ENCODE peak calls at places on chromosomes 13 and 19, in nine cellular contexts. I is posterior cingulate gyrus, M is hepatic stellate cell, J is uterus, T is AG09309, B is NCI-H510A, S is upper lobe of right lung, V is left cardiac atrium, G is M059J. L is an unnamed sample.

GRCh38 chr13:111411186-111411858 is 90.9 kb downstream of the TEX29 start:
- DNase-seq in S (peak; percentile 48), B (no peak), M (no peak), I (no peak), T (no peak), J (no peak), V (no peak), G (no peak), L (no peak)

GRCh38 chr19:17953869-17954268 is 13.0 kb upstream of the KCNN1 start:
- DNase-seq in G (no peak), S (no peak), B (no peak), V (no peak), M (no peak), T (no peak), I (no peak), J (no peak), L (no peak)

GRCh38 chr13:114134944-114135610 is 2.7 kb upstream of the RASA3 start:
- DNase-seq in T (no peak), B (no peak), G (peak; percentile 32), I (no peak), S (no peak), M (no peak), J (no peak), V (peak; percentile 9), L (no peak)

GRCh38 chr13:97214921-97215320 is 7.2 kb upstream of the MBNL2 start:
- DNase-seq in I (no peak), J (no peak), G (no peak), M (no peak), B (no peak), T (no peak), S (no peak), V (no peak), L (no peak)

GRCh38 chr13:114026128-114026880 is 52.4 kb upstream of the C13orf46 start:
- DNase-seq in B (no peak), T (no peak), V (peak; percentile 21), I (peak; percentile 76), M (no peak), J (no peak), S (no peak), G (no peak), L (no peak)

GRCh38 chr19:27971869-27972268 is 1241.1 kb downstream of the UQCRFS1 start:
- DNase-seq in I (no peak), S (no peak), V (no peak), M (no peak), B (no peak), G (no peak), J (no peak), T (no peak), L (no peak)

GRCh38 chr13:89227356-89227755 is 1556.2 kb downstream of the SLITRK5 start:
- DNase-seq in M (no peak), G (no peak), B (no peak), I (no peak), J (no peak), V (no peak), S (no peak), T (no peak), L (no peak)

GRCh38 chr13:94947965-94948371 is 235.6 kb upstream of the SOX21 start:
- DNase-seq in G (no peak), V (no peak), I (no peak), T (no peak), J (no peak), S (no peak), B (no peak), M (no peak), L (no peak)

GRCh38 chr19:46192990-46193650 is 36.4 kb upstream of the IGFL1 start:
- DNase-seq in J (no peak), G (peak; percentile 83), B (no peak), V (peak; percentile 51), S (no peak), T (peak; percentile 27), M (peak; percentile 80), I (no peak), L (peak; percentile 82)

GRCh38 chr13:101757446-101758039 is 305.1 kb downstream of the ITGBL1 start:
- DNase-seq in V (no peak), J (no peak), G (peak; percentile 42), S (no peak), B (no peak), I (no peak), M (peak; percentile 14), T (peak; percentile 14), L (no peak)

GRCh38 chr13:25608181-25608580 is 236.4 kb downstream of the ATP8A2 start:
- DNase-seq in B (peak; percentile 16), T (no peak), J (no peak), G (no peak), I (no peak), M (no peak), V (no peak), S (no peak), L (no peak)

GRCh38 chr19:18469245-18470107 is 31.5 kb upstream of the ISYNA1 start:
- DNase-seq in B (no peak), S (peak; percentile 82), M (peak; percentile 71), V (peak; percentile 65), J (peak; percentile 67), G (peak; percentile 31), T (no peak), I (no peak), L (no peak)

GRCh38 chr13:22596157-22596863 is 584.5 kb upstream of the SGCG start:
- DNase-seq in B (no peak), I (no peak), J (no peak), M (no peak), V (no peak), T (no peak), S (no peak), G (no peak), L (no peak)

GRCh38 chr13:68190826-68191225 is 960.7 kb upstream of the PCDH9 start:
- DNase-seq in I (no peak), M (no peak), J (no peak), G (peak; percentile 0), V (no peak), S (no peak), T (no peak), B (no peak), L (no peak)

L was measured in prostate gland.